ENCODE peak calls at places on chromosome 18, in six cellular contexts. X is K562, N is MV-4-11, Y is GM04503, W is neural progenitor cell, S is GM13976. F is an unnamed sample.

GRCh38 chr18:13265901-13266207 is 47.3 kb downstream of the LDLRAD4 start:
- DNase-seq in X (no peak), N (no peak), Y (no peak), W (no peak), S (no peak), F (no peak)

GRCh38 chr18:35345460-35345921 is 1.3 kb upstream of the ZNF24 start:
- DNase-seq in X (peak; percentile 24), N (peak; percentile 23), Y (no peak), W (peak; percentile 27), S (peak; percentile 32), F (peak; percentile 33)

GRCh38 chr18:63311481-63312409 is 7.8 kb downstream of the BCL2 start:
- DNase-seq in X (no peak), N (peak; percentile 31), Y (no peak), W (no peak), S (no peak), F (no peak)

GRCh38 chr18:7523772-7524171 is 43.3 kb upstream of the PTPRM start:
- DNase-seq in X (no peak), N (no peak), Y (no peak), W (peak; percentile 4), S (no peak), F (no peak)

GRCh38 chr18:76984193-76985155 is 148.1 kb downstream of the MBP start:
- DNase-seq in X (no peak), N (no peak), Y (no peak), W (no peak), S (no peak), F (no peak)

GRCh38 chr18:24878289-24878688 is 417.9 kb downstream of the HRH4 start:
- DNase-seq in X (peak; percentile 28), N (no peak), Y (no peak), W (peak; percentile 53), S (no peak), F (peak; percentile 50)

GRCh38 chr18:79616651-79617518 is 62.7 kb upstream of the CTDP1 start:
- DNase-seq in X (no peak), N (no peak), Y (no peak), W (peak; percentile 54), S (no peak), F (no peak)

GRCh38 chr18:32209685-32210445 is 20.0 kb downstream of the MEP1B start:
- DNase-seq in X (no peak), N (no peak), Y (no peak), W (no peak), S (no peak), F (no peak)

GRCh38 chr18:57801379-57802165 is 1.5 kb downstream of the ATP8B1 start:
- DNase-seq in X (no peak), N (no peak), Y (no peak), W (peak; percentile 34), S (peak; percentile 28), F (no peak)

GRCh38 chr18:26322892-26323653 is 96.8 kb downstream of the TAF4B start:
- DNase-seq in X (no peak), N (no peak), Y (no peak), W (no peak), S (no peak), F (no peak)

GRCh38 chr18:35962320-35962719 is 10.2 kb upstream of the RMP24 start:
- DNase-seq in X (no peak), N (no peak), Y (no peak), W (no peak), S (no peak), F (no peak)

GRCh38 chr18:10140928-10141327 is 227.1 kb downstream of the VAPA start:
- DNase-seq in X (no peak), N (no peak), Y (no peak), W (no peak), S (no peak), F (no peak)

GRCh38 chr18:13530879-13531387 is 195.4 kb downstream of the FAM210A start:
- DNase-seq in X (no peak), N (peak; percentile 59), Y (peak; percentile 8), W (peak; percentile 52), S (peak; percentile 56), F (no peak)

GRCh38 chr18:13264091-13264777 is 45.7 kb downstream of the LDLRAD4 start:
- DNase-seq in X (no peak), N (no peak), Y (no peak), W (no peak), S (no peak), F (no peak)

F was measured in HEK293T.